ENCODE peak calls at places on chromosome 16, in four cellular contexts. B is CD8-positive, alpha-beta memory T cell; U is stimulated activated CD4-positive, alpha-beta T cell treated with anti-CD3 and anti-CD28 coated beads, TNF-alpha, amount 100 ng/mL, for 48 hours; O is activated CD4-positive, alpha-beta T cell treated with anti-CD3 and anti-CD28 coated beads, Interleukin-2, amount 50 U/mL, for 1 hour. H is an unnamed sample.
A peak's percentile ranks its signal among the peaks of the same experiment; 100 is the strongest.

GRCh38 chr16:25395528-25395927 is 137.9 kb upstream of the ZKSCAN2 start:
- DNase-seq in B (no peak), U (no peak), O (no peak), H (no peak)

GRCh38 chr16:88886915-88887521 is 20.6 kb upstream of the PABPN1L start:
- DNase-seq in B (no peak), U (no peak), O (no peak), H (no peak)

GRCh38 chr16:4694664-4695451 is 1.5 kb downstream of the NUDT16L1 start:
- DNase-seq in B (no peak), U (no peak), O (no peak), H (peak; percentile 24)

GRCh38 chr16:85536073-85536410 is 77.1 kb upstream of the GSE1 start:
- DNase-seq in B (no peak), U (no peak), O (no peak), H (no peak)

GRCh38 chr16:59848314-59848713 is 1114.2 kb upstream of the GOT2 start:
- DNase-seq in B (no peak), U (no peak), O (no peak), H (no peak)

GRCh38 chr16:81181013-81181720 is 57.3 kb upstream of the BCO1 start:
- DNase-seq in B (no peak), U (no peak), O (no peak), H (no peak)

GRCh38 chr16:89037261-89038152 is 56.1 kb upstream of the ACSF3 start:
- DNase-seq in B (no peak), U (no peak), O (peak; percentile 34), H (peak; percentile 56)

GRCh38 chr16:12869681-12870427 is 31.5 kb upstream of the SHISA9 start:
- DNase-seq in B (no peak), U (no peak), O (no peak), H (no peak)